ENCODE peak calls at places on chromosomes 13 and 19, in nine cellular contexts. One of them, this sample, is unnamed.
A peak's percentile ranks its signal among the peaks of the same experiment; 100 is the strongest.

GRCh38 chr19:1482361-1483066 is 3.5 kb upstream of the C19orf25 start:
- DNase-seq in endothelial cell: no peak
- DNase-seq in RWPE2: no peak
- DNase-seq in fibroblast of pulmonary artery: no peak
- DNase-seq in nucleus accumbens: no peak
- DNase-seq in RWPE1: no peak
- DNase-seq in GDM1: no peak
- DNase-seq in HFFc6: no peak
- DNase-seq in iris pigment epithelial cell: no peak
- DNase-seq in this sample: peak; percentile 66

GRCh38 chr19:43362745-43363144 is 9.3 kb downstream of the CD177 start:
- DNase-seq in endothelial cell: no peak
- DNase-seq in RWPE2: no peak
- DNase-seq in fibroblast of pulmonary artery: no peak
- DNase-seq in nucleus accumbens: no peak
- DNase-seq in RWPE1: no peak
- DNase-seq in GDM1: no peak
- DNase-seq in HFFc6: no peak
- DNase-seq in iris pigment epithelial cell: no peak
- DNase-seq in this sample: no peak

GRCh38 chr13:30125422-30126073 is 181.8 kb downstream of the KATNAL1 start:
- DNase-seq in endothelial cell: no peak
- DNase-seq in RWPE2: no peak
- DNase-seq in fibroblast of pulmonary artery: peak; percentile 96
- DNase-seq in nucleus accumbens: no peak
- DNase-seq in RWPE1: peak; percentile 71
- DNase-seq in GDM1: no peak
- DNase-seq in HFFc6: peak; percentile 94
- DNase-seq in iris pigment epithelial cell: peak; percentile 97
- DNase-seq in this sample: no peak

GRCh38 chr19:47230122-47230920 is 678 bp downstream of the BBC3 start:
- DNase-seq in endothelial cell: peak; percentile 67
- DNase-seq in RWPE2: no peak
- DNase-seq in fibroblast of pulmonary artery: peak; percentile 53
- DNase-seq in nucleus accumbens: peak; percentile 77
- DNase-seq in RWPE1: peak; percentile 47
- DNase-seq in GDM1: peak; percentile 35
- DNase-seq in HFFc6: peak; percentile 19
- DNase-seq in iris pigment epithelial cell: peak; percentile 52
- DNase-seq in this sample: peak; percentile 88

GRCh38 chr19:46404884-46405658 is 8.3 kb downstream of the CCDC8 start:
- DNase-seq in endothelial cell: no peak
- DNase-seq in RWPE2: no peak
- DNase-seq in fibroblast of pulmonary artery: peak; percentile 63
- DNase-seq in nucleus accumbens: no peak
- DNase-seq in RWPE1: no peak
- DNase-seq in GDM1: no peak
- DNase-seq in HFFc6: no peak
- DNase-seq in iris pigment epithelial cell: peak; percentile 47
- DNase-seq in this sample: peak; percentile 75

GRCh38 chr13:67630640-67631039 is 400.5 kb upstream of the PCDH9 start:
- DNase-seq in endothelial cell: no peak
- DNase-seq in RWPE2: no peak
- DNase-seq in fibroblast of pulmonary artery: no peak
- DNase-seq in nucleus accumbens: no peak
- DNase-seq in RWPE1: no peak
- DNase-seq in GDM1: no peak
- DNase-seq in HFFc6: no peak
- DNase-seq in iris pigment epithelial cell: no peak
- DNase-seq in this sample: no peak

GRCh38 chr13:106524108-106524507 is 11.4 kb downstream of the EFNB2 start:
- DNase-seq in endothelial cell: no peak
- DNase-seq in RWPE2: no peak
- DNase-seq in fibroblast of pulmonary artery: no peak
- DNase-seq in nucleus accumbens: no peak
- DNase-seq in RWPE1: no peak
- DNase-seq in GDM1: no peak
- DNase-seq in HFFc6: no peak
- DNase-seq in iris pigment epithelial cell: no peak
- DNase-seq in this sample: no peak

GRCh38 chr19:38433268-38433733 is at the start of gene RYR1:
- DNase-seq in endothelial cell: peak; percentile 61
- DNase-seq in RWPE2: no peak
- DNase-seq in fibroblast of pulmonary artery: peak; percentile 10
- DNase-seq in nucleus accumbens: peak; percentile 37
- DNase-seq in RWPE1: peak; percentile 71
- DNase-seq in GDM1: no peak
- DNase-seq in HFFc6: no peak
- DNase-seq in iris pigment epithelial cell: peak; percentile 33
- DNase-seq in this sample: peak; percentile 69

GRCh38 chr13:78784017-78784745 is 125.2 kb upstream of the OBI1 start:
- DNase-seq in endothelial cell: no peak
- DNase-seq in RWPE2: no peak
- DNase-seq in fibroblast of pulmonary artery: no peak
- DNase-seq in nucleus accumbens: no peak
- DNase-seq in RWPE1: no peak
- DNase-seq in GDM1: no peak
- DNase-seq in HFFc6: no peak
- DNase-seq in iris pigment epithelial cell: no peak
- DNase-seq in this sample: no peak

GRCh38 chr13:39957868-39958676 is 302.6 kb downstream of the COG6 start:
- DNase-seq in endothelial cell: no peak
- DNase-seq in RWPE2: no peak
- DNase-seq in fibroblast of pulmonary artery: no peak
- DNase-seq in nucleus accumbens: no peak
- DNase-seq in RWPE1: no peak
- DNase-seq in GDM1: no peak
- DNase-seq in HFFc6: no peak
- DNase-seq in iris pigment epithelial cell: no peak
- DNase-seq in this sample: no peak

GRCh38 chr13:23020246-23020843 is 160.4 kb upstream of the SGCG start:
- DNase-seq in endothelial cell: peak; percentile 37
- DNase-seq in RWPE2: no peak
- DNase-seq in fibroblast of pulmonary artery: peak; percentile 72
- DNase-seq in nucleus accumbens: peak; percentile 15
- DNase-seq in RWPE1: peak; percentile 21
- DNase-seq in GDM1: peak; percentile 32
- DNase-seq in HFFc6: peak; percentile 30
- DNase-seq in iris pigment epithelial cell: peak; percentile 53
- DNase-seq in this sample: peak; percentile 44

This sample was measured in right cardiac atrium.